ENCODE peak calls at places on chromosomes 2 and 18, in four cellular contexts. One of them, this sample, is unnamed.

GRCh38 chr2:158676295-158676694 is 118.8 kb upstream of the DAPL1 start:
- DNase-seq in K562: no peak
- DNase-seq in upper lobe of left lung: no peak
- DNase-seq in spleen: no peak
- DNase-seq in this sample: peak

GRCh38 chr2:47562548-47562947 is 159.6 kb downstream of the MSH2 start:
- DNase-seq in K562: no peak
- DNase-seq in upper lobe of left lung: no peak
- DNase-seq in spleen: no peak
- DNase-seq in this sample: no peak

GRCh38 chr2:23487735-23488492 is 102.9 kb downstream of the KLHL29 start:
- DNase-seq in K562: no peak
- DNase-seq in upper lobe of left lung: no peak
- DNase-seq in spleen: peak
- DNase-seq in this sample: no peak

GRCh38 chr2:11030909-11031308 is 119.2 kb downstream of the KCNF1 start:
- DNase-seq in K562: no peak
- DNase-seq in upper lobe of left lung: no peak
- DNase-seq in spleen: no peak
- DNase-seq in this sample: no peak

GRCh38 chr2:42452545-42452944 is 41.2 kb downstream of the KCNG3 start:
- DNase-seq in K562: no peak
- DNase-seq in upper lobe of left lung: no peak
- DNase-seq in spleen: no peak
- DNase-seq in this sample: no peak

GRCh38 chr2:7436096-7436906 is 519.1 kb downstream of the RNF144A start:
- DNase-seq in K562: no peak
- DNase-seq in upper lobe of left lung: no peak
- DNase-seq in spleen: no peak
- DNase-seq in this sample: no peak

GRCh38 chr2:131042161-131042775 is 51.0 kb downstream of the FAM168B start:
- DNase-seq in K562: peak
- DNase-seq in upper lobe of left lung: no peak
- DNase-seq in spleen: no peak
- DNase-seq in this sample: no peak

GRCh38 chr2:15940661-15941482 is 522 bp downstream of the MYCN start:
- DNase-seq in K562: no peak
- DNase-seq in upper lobe of left lung: peak
- DNase-seq in spleen: no peak
- DNase-seq in this sample: no peak

GRCh38 chr2:74374509-74375205 is 5.5 kb downstream of the DCTN1 start:
- DNase-seq in K562: peak
- DNase-seq in upper lobe of left lung: peak
- DNase-seq in spleen: no peak
- DNase-seq in this sample: peak

GRCh38 chr2:196059491-196059960 is 9.1 kb downstream of the DNAH7 start:
- DNase-seq in K562: no peak
- DNase-seq in upper lobe of left lung: no peak
- DNase-seq in spleen: no peak
- DNase-seq in this sample: no peak

GRCh38 chr2:196068271-196069209 is at the start of gene DNAH7:
- DNase-seq in K562: peak
- DNase-seq in upper lobe of left lung: peak
- DNase-seq in spleen: peak
- DNase-seq in this sample: peak

GRCh38 chr2:196066794-196067382 is 1.7 kb downstream of the DNAH7 start:
- DNase-seq in K562: peak
- DNase-seq in upper lobe of left lung: no peak
- DNase-seq in spleen: no peak
- DNase-seq in this sample: no peak

DNA sequence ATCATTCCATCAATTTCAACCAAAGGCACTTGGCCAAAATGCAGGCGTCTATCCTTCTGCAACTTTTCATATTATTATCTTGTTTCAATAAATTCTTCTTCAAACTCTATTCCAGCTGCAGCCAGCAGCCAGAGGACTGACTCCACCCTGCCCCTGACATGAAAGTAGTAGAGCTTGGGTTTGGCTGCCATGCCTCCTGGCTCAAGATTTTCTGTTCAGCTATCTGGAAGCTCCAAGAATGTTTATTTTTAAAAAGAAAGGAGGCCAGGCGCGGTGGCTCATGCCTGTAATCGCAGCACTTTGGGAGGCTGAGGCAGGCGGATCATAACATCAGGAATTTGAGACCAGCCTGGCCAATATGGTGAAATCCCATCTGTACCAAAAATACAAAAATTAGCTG is 4.9 kb downstream of the DNAH7 start:
- DNase-seq in K562: no peak
- DNase-seq in upper lobe of left lung: no peak
- DNase-seq in spleen: no peak
- DNase-seq in this sample: no peak
- TF ChIP-seq POLR2AphosphoS5 in K562: no peak
- TF ChIP-seq POLR2AphosphoS5 in upper lobe of left lung: no peak
- TF ChIP-seq POLR2AphosphoS5 in spleen: no peak
- TF ChIP-seq POLR2AphosphoS5 in this sample: no peak

DNA sequence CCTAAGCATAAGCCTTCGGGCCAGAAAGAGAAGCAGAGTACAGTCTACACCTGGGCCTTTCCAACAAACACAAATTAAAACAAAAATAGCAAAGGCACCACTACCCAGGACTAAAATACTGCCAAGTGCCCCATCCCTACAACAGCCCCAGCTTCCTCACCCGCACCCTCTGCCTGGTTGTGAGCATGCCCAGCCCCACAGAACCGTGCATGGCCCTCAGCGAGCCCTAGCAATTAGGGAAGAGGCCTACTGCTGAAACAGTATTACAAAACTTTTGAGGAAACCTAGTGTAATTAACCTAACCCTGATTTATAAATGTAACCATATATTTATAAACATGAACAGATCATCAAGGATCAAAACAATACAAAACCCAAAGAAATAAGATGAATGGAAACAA is 44.2 kb downstream of the FARSB start:
- DNase-seq in K562: no peak
- DNase-seq in upper lobe of left lung: peak
- DNase-seq in spleen: peak
- DNase-seq in this sample: no peak
- TF ChIP-seq POLR2A in K562: no peak
- TF ChIP-seq POLR2A in upper lobe of left lung: no peak
- TF ChIP-seq POLR2A in spleen: no peak
- TF ChIP-seq POLR2A in this sample: no peak

DNA sequence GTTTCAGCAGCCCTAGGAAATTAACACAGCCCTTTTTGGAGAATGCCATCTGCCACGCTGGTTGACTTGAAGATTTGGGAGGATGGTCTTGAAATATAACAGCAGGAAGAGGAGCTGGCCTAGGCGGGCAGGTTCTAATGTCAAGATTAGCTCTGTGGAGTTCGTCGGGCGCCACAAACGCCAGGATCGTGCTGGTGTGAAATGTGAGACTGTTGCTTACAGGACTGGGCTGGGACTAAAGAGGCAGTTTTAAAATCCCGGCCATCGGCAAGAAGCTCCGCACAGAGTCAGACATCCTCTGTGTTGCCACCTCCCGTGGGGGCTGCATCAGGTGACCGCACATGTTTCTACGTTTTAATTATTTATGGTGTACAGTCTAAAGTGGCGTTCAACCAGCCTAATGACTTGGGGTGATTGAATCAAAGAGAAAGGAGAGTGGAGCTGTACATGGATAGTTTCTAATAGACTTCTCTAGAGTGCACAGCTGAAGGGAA is 99.4 kb upstream of the BCL11A start:
- DNase-seq in K562: no peak
- DNase-seq in upper lobe of left lung: no peak
- DNase-seq in spleen: no peak
- DNase-seq in this sample: no peak
- TF ChIP-seq POLR2AphosphoS5 in K562: no peak
- TF ChIP-seq POLR2AphosphoS5 in upper lobe of left lung: no peak
- TF ChIP-seq POLR2AphosphoS5 in spleen: no peak
- TF ChIP-seq POLR2AphosphoS5 in this sample: no peak

DNA sequence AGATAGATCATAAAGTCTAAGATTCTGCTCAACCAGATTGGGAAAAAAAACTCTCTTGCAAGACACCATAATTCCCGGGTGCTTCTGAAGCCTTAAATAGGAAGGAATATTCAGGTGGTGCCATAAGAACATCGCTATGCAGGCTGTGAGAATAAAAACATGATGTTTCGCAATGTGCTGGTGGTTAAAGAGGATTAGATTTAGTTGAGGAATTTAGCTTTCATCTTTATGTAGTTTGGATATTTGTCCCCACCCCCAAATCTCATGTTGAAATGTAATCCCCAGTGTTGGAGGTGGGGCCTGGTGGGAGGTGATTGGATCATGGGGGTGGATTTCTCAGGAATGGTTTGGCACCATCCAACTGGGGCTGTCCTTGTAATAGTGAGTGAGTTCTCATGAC is 132.2 kb downstream of the AKAIN1 start:
- DNase-seq in K562: no peak
- DNase-seq in upper lobe of left lung: no peak
- DNase-seq in spleen: no peak
- DNase-seq in this sample: no peak
- TF ChIP-seq POLR2A in K562: no peak
- TF ChIP-seq POLR2A in upper lobe of left lung: no peak
- TF ChIP-seq POLR2A in spleen: no peak
- TF ChIP-seq POLR2A in this sample: no peak

GRCh38 chr2:237322564-237322963 is 91.4 kb downstream of the COL6A3 start:
- DNase-seq in K562: no peak
- DNase-seq in upper lobe of left lung: peak
- DNase-seq in spleen: no peak
- DNase-seq in this sample: no peak

GRCh38 chr2:237323656-237324055 is 90.3 kb downstream of the COL6A3 start:
- DNase-seq in K562: no peak
- DNase-seq in upper lobe of left lung: no peak
- DNase-seq in spleen: no peak
- DNase-seq in this sample: no peak

GRCh38 chr2:237326250-237327171 is 87.5 kb downstream of the COL6A3 start:
- DNase-seq in K562: no peak
- DNase-seq in upper lobe of left lung: no peak
- DNase-seq in spleen: no peak
- DNase-seq in this sample: no peak

GRCh38 chr2:237327191-237327590 is 86.8 kb downstream of the COL6A3 start:
- DNase-seq in K562: no peak
- DNase-seq in upper lobe of left lung: no peak
- DNase-seq in spleen: no peak
- DNase-seq in this sample: no peak

DNA sequence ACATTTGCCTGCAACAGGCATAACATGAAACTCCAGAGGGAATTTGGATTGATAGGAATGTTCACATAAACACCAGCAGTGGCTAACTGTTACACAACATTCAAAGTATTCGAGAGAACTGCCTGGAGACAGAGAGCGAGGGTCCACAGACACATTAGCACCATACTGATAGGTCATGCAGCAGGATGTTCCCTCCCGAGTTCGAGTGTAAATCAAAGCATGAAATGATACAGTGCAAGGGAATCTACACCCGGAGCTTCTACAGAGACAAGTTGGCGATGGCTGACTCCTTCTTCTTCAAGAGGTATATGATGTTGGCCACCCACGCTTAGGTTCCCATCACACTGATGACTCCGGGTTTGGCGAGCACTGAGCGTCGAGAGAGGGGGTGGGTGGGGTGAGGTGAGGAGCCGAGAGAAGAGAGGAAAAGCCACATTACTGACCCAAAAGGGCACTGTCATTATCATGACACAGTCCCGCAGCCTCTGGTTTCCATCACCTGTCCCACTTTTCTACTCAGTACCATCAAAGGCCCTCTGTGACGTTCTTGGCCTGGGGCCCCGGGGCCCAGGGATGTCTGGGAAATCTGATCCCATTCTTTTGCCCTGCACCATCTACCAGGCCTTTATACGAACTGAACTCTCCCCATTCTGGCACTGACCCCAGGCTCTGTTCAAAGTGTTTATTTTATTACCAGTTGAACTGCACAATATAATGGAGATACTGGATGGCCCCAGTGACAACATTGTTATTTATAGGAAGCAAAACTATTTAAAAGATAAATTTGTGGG is 89.3 kb downstream of the COL6A3 start:
- DNase-seq in K562: no peak
- DNase-seq in upper lobe of left lung: no peak
- DNase-seq in spleen: no peak
- DNase-seq in this sample: peak
- TF ChIP-seq POLR2AphosphoS5 in K562: no peak
- TF ChIP-seq POLR2AphosphoS5 in upper lobe of left lung: no peak
- TF ChIP-seq POLR2AphosphoS5 in spleen: no peak
- TF ChIP-seq POLR2AphosphoS5 in this sample: peak

GRCh38 chr2:206160807-206161179 is 1.1 kb downstream of the EEF1B2 start:
- DNase-seq in K562: peak
- DNase-seq in upper lobe of left lung: no peak
- DNase-seq in spleen: no peak
- DNase-seq in this sample: no peak

GRCh38 chr2:206160124-206160806 is 570 bp downstream of the EEF1B2 start:
- DNase-seq in K562: peak
- DNase-seq in upper lobe of left lung: peak
- DNase-seq in spleen: peak
- DNase-seq in this sample: no peak

GRCh38 chr2:206163251-206163880 is 3.7 kb downstream of the EEF1B2 start:
- DNase-seq in K562: peak
- DNase-seq in upper lobe of left lung: no peak
- DNase-seq in spleen: no peak
- DNase-seq in this sample: no peak

GRCh38 chr2:206158563-206159345 is 490 bp downstream of the NDUFS1 start:
- DNase-seq in K562: no peak
- DNase-seq in upper lobe of left lung: no peak
- DNase-seq in spleen: no peak
- DNase-seq in this sample: no peak

DNA sequence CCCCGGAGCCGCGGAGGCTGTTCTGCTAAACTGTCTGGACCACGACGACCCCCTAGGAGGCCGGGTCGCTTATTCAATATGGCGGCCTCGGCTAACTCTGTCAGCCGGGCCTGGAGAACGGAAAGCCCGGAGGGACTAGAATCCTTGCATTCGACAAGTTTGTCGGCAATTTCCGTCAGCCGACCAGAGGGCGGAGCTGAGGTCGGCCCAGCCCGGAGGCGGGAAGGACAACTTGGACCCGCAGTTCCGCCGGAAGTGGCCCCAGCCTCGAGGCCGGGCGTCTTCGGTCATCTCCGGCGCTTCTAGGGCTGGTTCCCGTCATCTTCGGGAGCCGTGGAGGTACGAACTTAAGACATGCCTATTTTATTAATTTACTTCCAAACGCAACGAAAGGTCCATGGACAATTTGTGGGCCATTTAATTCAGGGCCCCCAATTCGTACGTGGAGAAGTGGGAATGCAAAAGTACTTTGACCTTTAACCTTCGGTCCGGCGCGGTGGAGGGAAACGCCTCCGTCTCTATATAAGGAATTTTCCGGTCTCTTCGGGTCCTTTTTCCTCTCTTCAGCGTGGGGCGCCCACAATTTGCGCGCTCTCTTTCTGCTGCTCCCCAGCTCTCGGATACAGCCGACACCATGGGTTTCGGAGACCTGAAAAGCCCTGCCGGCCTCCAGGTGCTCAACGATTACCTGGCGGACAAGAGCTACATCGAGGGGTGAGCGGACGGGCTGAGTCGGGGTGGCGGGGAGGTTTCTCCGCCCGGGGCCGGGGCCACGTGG is at the start of the genes EEF1B2 and NDUFS1:
- DNase-seq in K562: peak
- DNase-seq in upper lobe of left lung: peak
- DNase-seq in spleen: peak
- DNase-seq in this sample: peak
- TF ChIP-seq POLR2A in K562: peak
- TF ChIP-seq POLR2A in upper lobe of left lung: no peak
- TF ChIP-seq POLR2A in spleen: no peak
- TF ChIP-seq POLR2A in this sample: peak

GRCh38 chr2:64454316-64455030 is 511 bp downstream of the LGALSL start:
- DNase-seq in K562: peak
- DNase-seq in upper lobe of left lung: peak
- DNase-seq in spleen: peak
- DNase-seq in this sample: peak
- TF ChIP-seq POLR2AphosphoS5 in K562: no peak
- TF ChIP-seq POLR2AphosphoS5 in upper lobe of left lung: no peak
- TF ChIP-seq POLR2AphosphoS5 in spleen: no peak
- TF ChIP-seq POLR2AphosphoS5 in this sample: no peak